ENCODE peak calls at places on chromosomes 13 and 19, in six cellular contexts. G is left cardiac atrium, J is stomach, M is left colon, F is NCI-H1092 treated with DMSO at 0.1 percent for 48 hours, C is NCI-H2107. B is an unnamed sample.

GRCh38 chr13:50228527-50228926 is 213.3 kb downstream of the KCNRG start:
- DNase-seq in C (peak), M (no peak), F (no peak), G (no peak), J (no peak), B (no peak)

GRCh38 chr19:43316591-43317319 is 36.7 kb upstream of the CD177 start:
- DNase-seq in F (no peak), C (no peak), G (no peak), M (peak), J (peak), B (peak)

GRCh38 chr13:73268306-73268705 is 209.5 kb downstream of the KLF5 start:
- DNase-seq in C (no peak), M (peak), F (peak), J (no peak), G (no peak), B (peak)

GRCh38 chr19:17406039-17406886 is 833 bp upstream of the BST2 start:
- DNase-seq in M (no peak), C (no peak), F (no peak), J (no peak), G (no peak), B (peak)

GRCh38 chr13:85638265-85638664 is 161.0 kb downstream of the SLITRK6 start:
- DNase-seq in J (no peak), C (no peak), G (no peak), M (no peak), F (no peak), B (no peak)

GRCh38 chr19:15358918-15359317 is 20.7 kb downstream of the AKAP8 start:
- DNase-seq in F (no peak), G (no peak), M (no peak), J (no peak), C (no peak), B (no peak)

GRCh38 chr19:13920940-13921744 is 15.1 kb downstream of the CC2D1A start:
- DNase-seq in F (no peak), C (no peak), J (no peak), M (no peak), G (no peak), B (peak)

GRCh38 chr19:47158879-47159509 is 28.4 kb downstream of the SAE1 start:
- DNase-seq in C (no peak), J (no peak), G (no peak), M (no peak), F (no peak), B (peak)

GRCh38 chr13:49681837-49682236 is 9.4 kb downstream of the EBPL start:
- DNase-seq in J (no peak), F (peak), G (no peak), M (no peak), C (no peak), B (no peak)

GRCh38 chr13:75788494-75788991 is 152.4 kb downstream of the LMO7 start:
- DNase-seq in M (peak), G (peak), J (peak), C (no peak), F (no peak), B (no peak)

GRCh38 chr19:54791476-54791875 is 11.9 kb upstream of the KIR2DL4 start:
- DNase-seq in M (no peak), C (no peak), F (no peak), J (no peak), G (no peak), B (no peak)

GRCh38 chr19:342801-343421 is 1.7 kb downstream of the MIER2 start:
- DNase-seq in F (no peak), C (no peak), M (peak), G (peak), J (peak), B (peak)

GRCh38 chr13:110557610-110558305 is 3.8 kb downstream of the RAB20 start:
- DNase-seq in M (no peak), G (no peak), F (no peak), J (peak), C (no peak), B (no peak)

GRCh38 chr13:73248711-73249580 is 190.1 kb downstream of the KLF5 start:
- DNase-seq in J (peak), F (no peak), G (no peak), C (no peak), M (peak), B (no peak)

GRCh38 chr13:100646030-100646673 is 28.4 kb downstream of the TMTC4 start:
- DNase-seq in C (peak), G (no peak), J (peak), M (no peak), F (peak), B (peak)

GRCh38 chr13:109500146-109500773 is 286.1 kb downstream of the IRS2 start:
- DNase-seq in C (no peak), J (no peak), M (no peak), G (no peak), F (peak), B (no peak)

GRCh38 chr13:27966641-27967202 is 2.4 kb downstream of the CDX2 start:
- DNase-seq in C (no peak), F (no peak), G (no peak), M (no peak), J (peak), B (peak)

GRCh38 chr19:310781-311496 is 19.7 kb upstream of the PLPP2 start:
- DNase-seq in F (no peak), C (no peak), M (no peak), J (peak), G (no peak), B (no peak)

GRCh38 chr13:51229731-51230130 is 7.5 kb downstream of the FAM124A start:
- DNase-seq in J (no peak), F (no peak), G (no peak), M (no peak), C (no peak), B (no peak)

GRCh38 chr13:111326981-111327642 is 6.7 kb downstream of the TEX29 start:
- DNase-seq in C (no peak), G (no peak), F (no peak), J (no peak), M (no peak), B (no peak)

B was measured in RKO.